ENCODE peak calls at places on chromosome 3, in four cellular contexts. Z is anterior cingulate cortex, D is HepG2, U is PC-3. A is an unnamed sample.

GRCh38 chr3:180633722-180634121 is 31.8 kb downstream of the TTC14 start:
- DNase-seq in Z (no peak), D (no peak), U (no peak), A (no peak)

GRCh38 chr3:45664558-45664957 is 24.6 kb upstream of the SACM1L start:
- DNase-seq in Z (no peak), D (peak), U (no peak), A (no peak)

GRCh38 chr3:115975353-115975752 is 352.0 kb downstream of the GAP43 start:
- DNase-seq in Z (no peak), D (peak), U (peak), A (peak)

GRCh38 chr3:195247086-195247862 is 23.7 kb downstream of the XXYLT1 start:
- DNase-seq in Z (no peak), D (no peak), U (no peak), A (no peak)

GRCh38 chr3:36679384-36680200 is 84.8 kb downstream of the DCLK3 start:
- DNase-seq in Z (no peak), D (no peak), U (peak), A (peak)

GRCh38 chr3:169662215-169663070 is 1.1 kb downstream of the MECOM start:
- DNase-seq in Z (no peak), D (peak), U (peak), A (peak)

GRCh38 chr3:45170071-45170470 is 23.9 kb upstream of the CDCP1 start:
- DNase-seq in Z (no peak), D (no peak), U (no peak), A (no peak)

GRCh38 chr3:160707187-160707789 is 30.3 kb downstream of the ARL14 start:
- DNase-seq in Z (peak), D (peak), U (peak), A (peak)

GRCh38 chr3:16242177-16242576 is 22.6 kb downstream of the DPH3 start:
- DNase-seq in Z (no peak), D (no peak), U (no peak), A (no peak)

GRCh38 chr3:180804871-180805430 is 107.5 kb upstream of the FXR1 start:
- DNase-seq in Z (no peak), D (peak), U (peak), A (peak)

GRCh38 chr3:108447096-108447847 is 63.1 kb downstream of the MYH15 start:
- DNase-seq in Z (no peak), D (no peak), U (no peak), A (no peak)

GRCh38 chr3:12884104-12884742 is 42.9 kb upstream of the RPL32 start:
- DNase-seq in Z (peak), D (no peak), U (no peak), A (no peak)

A was measured in epithelial cell of esophagus.